ENCODE peak calls at places on chromosomes 7 and 10, in five cellular contexts. G, Q, K, V and P are unnamed samples.
A peak's percentile ranks its signal among the peaks of the same experiment; 100 is the strongest.

GRCh38 chr10:98684019-98684899 is 237.5 kb upstream of the HPS1 start:
- DNase-seq in G (peak; percentile 19), Q (no peak), K (no peak), V (no peak), P (no peak)

GRCh38 chr7:134771889-134772288 is 7.5 kb upstream of the CALD1 start:
- DNase-seq in G (no peak), Q (no peak), K (no peak), V (no peak), P (peak; percentile 85)

GRCh38 chr10:79079490-79080355 is 11.0 kb downstream of the ZMIZ1 start:
- DNase-seq in G (peak; percentile 47), Q (peak; percentile 63), K (no peak), V (no peak), P (no peak)

GRCh38 chr7:26627871-26628270 is 236.5 kb downstream of the SKAP2 start:
- DNase-seq in G (no peak), Q (no peak), K (no peak), V (no peak), P (no peak)

GRCh38 chr7:93115796-93116195 is 2.0 kb downstream of the SAMD9 start:
- DNase-seq in G (peak; percentile 63), Q (no peak), K (no peak), V (no peak), P (peak; percentile 83)

GRCh38 chr10:8499312-8499711 is 444.8 kb downstream of the GATA3 start:
- DNase-seq in G (no peak), Q (no peak), K (no peak), V (no peak), P (peak; percentile 70)

GRCh38 chr7:127413962-127414361 is 21.5 kb upstream of the ZNF800 start:
- DNase-seq in G (no peak), Q (no peak), K (no peak), V (no peak), P (no peak)

GRCh38 chr10:48589266-48589665 is 15.6 kb downstream of the ARHGAP22 start:
- DNase-seq in G (peak; percentile 92), Q (no peak), K (no peak), V (no peak), P (peak; percentile 91)

GRCh38 chr10:29386347-29386999 is 97.6 kb downstream of the LYZL1 start:
- DNase-seq in G (peak; percentile 38), Q (no peak), K (no peak), V (peak; percentile 57), P (peak; percentile 10)

GRCh38 chr7:84247591-84247990 is 53.0 kb upstream of the SEMA3A start:
- DNase-seq in G (peak; percentile 69), Q (no peak), K (no peak), V (no peak), P (peak; percentile 48)

GRCh38 chr7:41573017-41573416 is 129.9 kb downstream of the INHBA start:
- DNase-seq in G (peak; percentile 16), Q (no peak), K (no peak), V (peak; percentile 43), P (no peak)

GRCh38 chr7:69211739-69212138 is 386.5 kb upstream of the AUTS2 start:
- DNase-seq in G (no peak), Q (no peak), K (no peak), V (peak; percentile 32), P (no peak)

GRCh38 chr10:127990846-127991542 is 84.1 kb downstream of the PTPRE start:
- DNase-seq in G (peak; percentile 68), Q (no peak), K (no peak), V (no peak), P (peak; percentile 94)

GRCh38 chr7:51467384-51468017 is 150.9 kb upstream of the COBL start:
- DNase-seq in G (no peak), Q (no peak), K (no peak), V (no peak), P (no peak)

GRCh38 chr7:32093415-32094408 is 23.5 kb upstream of the PDE1C start:
- DNase-seq in G (peak; percentile 93), Q (peak; percentile 85), K (no peak), V (no peak), P (no peak)

GRCh38 chr10:126135939-126136595 is 239.7 kb downstream of the FANK1 start:
- DNase-seq in G (no peak), Q (no peak), K (no peak), V (no peak), P (no peak)

GRCh38 chr10:12852732-12853131 is 148.8 kb downstream of the CCDC3 start:
- DNase-seq in G (no peak), Q (no peak), K (no peak), V (no peak), P (no peak)

GRCh38 chr10:103739039-103739764 is 116.2 kb downstream of the SH3PXD2A start:
- DNase-seq in G (peak; percentile 94), Q (peak; percentile 41), K (no peak), V (no peak), P (peak; percentile 87)

GRCh38 chr7:123351506-123352225 is 151.9 kb upstream of the SLC13A1 start:
- DNase-seq in G (no peak), Q (no peak), K (no peak), V (no peak), P (no peak)

GRCh38 chr10:35336921-35337741 is 822 bp downstream of the CCNY start:
- DNase-seq in G (no peak), Q (peak; percentile 48), K (peak; percentile 40), V (peak; percentile 65), P (peak; percentile 20)

GRCh38 chr10:70490142-70490541 is 11.6 kb downstream of the PALD1 start:
- DNase-seq in G (no peak), Q (no peak), K (peak; percentile 51), V (no peak), P (no peak)

GRCh38 chr10:104333037-104333727 is 5.1 kb downstream of the ITPRIP start:
- DNase-seq in G (peak; percentile 27), Q (no peak), K (no peak), V (no peak), P (no peak)

GRCh38 chr7:74094224-74095095 is 10.9 kb downstream of the LIMK1 start:
- DNase-seq in G (peak; percentile 89), Q (peak; percentile 84), K (peak; percentile 74), V (peak; percentile 35), P (peak; percentile 62)

GRCh38 chr7:140304071-140304799 is 94.1 kb downstream of the SLC37A3 start:
- DNase-seq in G (peak; percentile 40), Q (no peak), K (no peak), V (no peak), P (peak; percentile 4)

GRCh38 chr7:2503056-2503941 is 16.3 kb upstream of the LFNG start:
- DNase-seq in G (no peak), Q (no peak), K (no peak), V (no peak), P (no peak)

GRCh38 chr10:35056133-35056532 is 34.0 kb downstream of the CUL2 start:
- DNase-seq in G (no peak), Q (no peak), K (no peak), V (no peak), P (no peak)

GRCh38 chr10:5810235-5810634 is 3.0 kb downstream of the GDI2 start:
- DNase-seq in G (no peak), Q (no peak), K (no peak), V (no peak), P (no peak)
- H3K4me1 ChIP-seq in G (no peaks in the 10 kb centered on the region), Q (peaks cover 5% of the 10 kb centered on the region), K (peaks cover 36% of the 10 kb centered on the region), V (peaks cover 52% of the 10 kb centered on the region), P (peaks cover 28% of the 10 kb centered on the region)

DNA sequence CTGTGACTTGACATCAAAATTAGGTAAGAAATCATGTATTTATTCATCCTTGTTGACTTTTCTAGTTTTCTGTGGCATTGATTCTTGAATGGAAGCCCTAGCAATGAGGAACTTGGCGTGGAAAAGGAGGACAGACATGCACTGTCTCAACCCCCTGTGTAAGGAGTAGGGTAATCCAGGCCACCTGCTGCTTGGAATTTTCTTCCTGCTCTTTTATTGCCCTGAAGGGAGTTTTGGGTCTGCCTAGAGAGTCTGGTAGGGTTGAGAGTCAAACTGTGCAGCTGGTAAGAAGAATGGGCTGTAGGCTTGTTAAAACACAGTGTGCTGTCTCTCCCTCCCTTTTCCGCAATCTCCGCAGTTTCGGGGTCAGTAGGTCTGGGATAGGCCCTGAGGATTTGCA is 19.7 kb downstream of the ZNF32 start:
- DNase-seq in G (no peak), Q (no peak), K (no peak), V (no peak), P (no peak)
- H3K27ac ChIP-seq in G (no peak overlapping the region), Q (no peak overlapping the region), K (no peak overlapping the region), V (no peak overlapping the region), P (no peak overlapping the region)

GRCh38 chr10:32326680-32327363 is 20.1 kb downstream of the EPC1 start:
- DNase-seq in G (no peak), Q (no peak), K (no peak), V (no peak), P (peak; percentile 32)
- H3K4me1 ChIP-seq in G (no peaks in the 10 kb centered on the region), Q (peaks cover 13% of the 10 kb centered on the region), K (peaks cover 18% of the 10 kb centered on the region), V (peaks cover 22% of the 10 kb centered on the region), P (peaks cover 16% of the 10 kb centered on the region)

GRCh38 chr7:16419126-16419525 is 2.2 kb downstream of the CRPPA start:
- DNase-seq in G (no peak), Q (no peak), K (no peak), V (no peak), P (no peak)

GRCh38 chr7:16421333-16422099 is at the start of gene CRPPA:
- DNase-seq in G (peak; percentile 53), Q (peak; percentile 45), K (peak; percentile 21), V (peak; percentile 59), P (peak; percentile 88)

GRCh38 chr7:16420649-16421332 is 547 bp downstream of the CRPPA start:
- DNase-seq in G (peak; percentile 91), Q (peak; percentile 89), K (peak; percentile 81), V (peak; percentile 86), P (peak; percentile 81)

GRCh38 chr7:16420329-16420648 is 1.0 kb downstream of the CRPPA start:
- DNase-seq in G (no peak), Q (no peak), K (no peak), V (no peak), P (no peak)

DNA sequence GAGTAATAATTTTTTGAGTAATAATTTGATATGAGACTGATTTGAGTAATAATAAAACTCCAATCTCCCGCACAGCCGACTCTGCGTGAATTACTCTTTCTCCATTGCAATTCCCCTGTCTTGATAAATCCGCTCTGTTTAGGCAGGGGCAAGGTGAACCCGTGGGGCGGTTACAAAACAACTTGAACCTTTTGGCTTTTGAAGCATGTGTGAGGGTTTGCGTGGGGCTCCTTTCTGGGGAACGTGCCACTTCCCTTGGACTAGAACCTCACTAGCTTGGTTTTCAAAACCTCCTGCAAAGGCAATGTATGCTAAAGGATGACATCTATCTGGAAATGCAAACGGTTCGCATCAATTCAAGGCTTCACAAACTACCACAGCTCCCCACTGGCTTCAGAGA is 1.5 kb downstream of the CRPPA start:
- DNase-seq in G (no peak), Q (no peak), K (no peak), V (no peak), P (no peak)
- H3K27ac ChIP-seq in G (no peak overlapping the region), Q (no peak overlapping the region), K (peak overlapping the region; percentile 94), V (peak overlapping the region; percentile 98), P (peak overlapping the region; percentile 69)

DNA sequence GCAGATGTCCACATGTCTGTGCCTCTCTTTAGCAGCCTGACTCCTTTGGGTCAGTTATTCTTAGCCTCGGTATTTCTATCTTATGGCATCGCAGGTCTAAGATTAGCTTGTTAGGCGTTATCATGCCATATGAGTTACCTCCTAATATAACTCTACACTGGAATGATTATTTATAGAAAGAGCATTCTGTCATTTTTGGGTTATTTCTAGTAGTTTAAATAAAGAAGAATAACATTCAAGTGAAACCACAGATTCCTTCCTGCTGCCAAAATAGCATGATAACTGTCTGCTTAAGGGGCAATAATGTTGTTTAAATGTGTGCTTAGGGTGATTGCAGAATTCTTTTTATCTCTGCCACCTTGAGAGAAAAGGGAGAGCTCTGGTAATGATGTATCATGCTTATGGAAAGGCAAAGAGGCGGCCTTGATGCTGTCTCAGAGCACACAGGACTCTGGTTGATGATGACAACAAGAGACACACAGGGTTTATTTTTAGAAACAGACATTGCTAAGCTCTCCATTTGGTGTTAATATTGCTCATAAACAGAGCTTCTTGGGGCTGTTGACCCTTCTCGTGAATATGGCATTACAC is 10.4 kb downstream of the HDAC9 start:
- DNase-seq in G (peak; percentile 25), Q (no peak), K (no peak), V (no peak), P (no peak)
- H3K4me1 ChIP-seq in G (peaks cover 6% of the 10 kb centered on the region), Q (no peaks in the 10 kb centered on the region), K (no peaks in the 10 kb centered on the region), V (peaks cover 51% of the 10 kb centered on the region), P (peaks cover 9% of the 10 kb centered on the region)

GRCh38 chr10:24973163-24973562 is 20.8 kb upstream of the PRTFDC1 start:
- DNase-seq in G (no peak), Q (no peak), K (no peak), V (no peak), P (no peak)
- H3K27ac ChIP-seq in G (no peak overlapping the region), Q (no peak overlapping the region), K (no peak overlapping the region), V (no peak overlapping the region), P (no peak overlapping the region)